ENCODE peak calls at places on chromosomes 1 and 21, in ten cellular contexts. One of them, this sample, is unnamed.

GRCh38 chr1:231420299-231420958 is 1.7 kb downstream of the EGLN1 start:
- DNase-seq in tibial artery: no peak
- DNase-seq in KBM-7: peak
- DNase-seq in CD4-positive, CD25-positive, alpha-beta regulatory T cell: peak
- DNase-seq in T-cell: no peak
- DNase-seq in PC-9: peak
- DNase-seq in lung microvascular endothelial cell: peak
- DNase-seq in activated CD8-positive, alpha-beta T cell treated with anti-CD3 and anti-CD28 coated beads, Interleukin-2, amount 10 ng/mL, durations not matched to agents 7 days and 5 days: no peak
- DNase-seq in breast epithelium: no peak
- DNase-seq in AG10803: peak
- DNase-seq in this sample: peak

GRCh38 chr1:77275194-77275593 is 6.6 kb upstream of the AK5 start:
- DNase-seq in CD4-positive, CD25-positive, alpha-beta regulatory T cell: no peak
- DNase-seq in KBM-7: no peak
- DNase-seq in tibial artery: no peak
- DNase-seq in breast epithelium: no peak
- DNase-seq in AG10803: no peak
- DNase-seq in activated CD8-positive, alpha-beta T cell treated with anti-CD3 and anti-CD28 coated beads, Interleukin-2, amount 10 ng/mL, durations not matched to agents 7 days and 5 days: no peak
- DNase-seq in PC-9: no peak
- DNase-seq in T-cell: no peak
- DNase-seq in lung microvascular endothelial cell: no peak
- DNase-seq in this sample: no peak

GRCh38 chr1:180210008-180210555 is 20.0 kb upstream of the LHX4 start:
- DNase-seq in tibial artery: no peak
- DNase-seq in lung microvascular endothelial cell: no peak
- DNase-seq in CD4-positive, CD25-positive, alpha-beta regulatory T cell: no peak
- DNase-seq in activated CD8-positive, alpha-beta T cell treated with anti-CD3 and anti-CD28 coated beads, Interleukin-2, amount 10 ng/mL, durations not matched to agents 7 days and 5 days: no peak
- DNase-seq in AG10803: no peak
- DNase-seq in KBM-7: no peak
- DNase-seq in breast epithelium: no peak
- DNase-seq in PC-9: no peak
- DNase-seq in T-cell: no peak
- DNase-seq in this sample: no peak

GRCh38 chr1:225451840-225452515 is 24.1 kb upstream of the LBR start:
- DNase-seq in tibial artery: peak
- DNase-seq in lung microvascular endothelial cell: no peak
- DNase-seq in CD4-positive, CD25-positive, alpha-beta regulatory T cell: no peak
- DNase-seq in KBM-7: no peak
- DNase-seq in breast epithelium: no peak
- DNase-seq in T-cell: no peak
- DNase-seq in activated CD8-positive, alpha-beta T cell treated with anti-CD3 and anti-CD28 coated beads, Interleukin-2, amount 10 ng/mL, durations not matched to agents 7 days and 5 days: no peak
- DNase-seq in PC-9: no peak
- DNase-seq in AG10803: no peak
- DNase-seq in this sample: no peak

GRCh38 chr1:152457071-152457470 is 43.0 kb upstream of the CRNN start:
- DNase-seq in PC-9: no peak
- DNase-seq in activated CD8-positive, alpha-beta T cell treated with anti-CD3 and anti-CD28 coated beads, Interleukin-2, amount 10 ng/mL, durations not matched to agents 7 days and 5 days: no peak
- DNase-seq in AG10803: no peak
- DNase-seq in KBM-7: no peak
- DNase-seq in breast epithelium: no peak
- DNase-seq in T-cell: no peak
- DNase-seq in lung microvascular endothelial cell: no peak
- DNase-seq in tibial artery: no peak
- DNase-seq in CD4-positive, CD25-positive, alpha-beta regulatory T cell: no peak
- DNase-seq in this sample: no peak

GRCh38 chr21:31665397-31665796 is 5.9 kb downstream of the SOD1 start:
- DNase-seq in PC-9: no peak
- DNase-seq in CD4-positive, CD25-positive, alpha-beta regulatory T cell: peak
- DNase-seq in T-cell: peak
- DNase-seq in lung microvascular endothelial cell: no peak
- DNase-seq in KBM-7: peak
- DNase-seq in AG10803: no peak
- DNase-seq in breast epithelium: no peak
- DNase-seq in tibial artery: no peak
- DNase-seq in activated CD8-positive, alpha-beta T cell treated with anti-CD3 and anti-CD28 coated beads, Interleukin-2, amount 10 ng/mL, durations not matched to agents 7 days and 5 days: peak
- DNase-seq in this sample: peak

GRCh38 chr1:1302006-1302430 is 5.7 kb downstream of the ACAP3 start:
- DNase-seq in T-cell: no peak
- DNase-seq in breast epithelium: no peak
- DNase-seq in activated CD8-positive, alpha-beta T cell treated with anti-CD3 and anti-CD28 coated beads, Interleukin-2, amount 10 ng/mL, durations not matched to agents 7 days and 5 days: no peak
- DNase-seq in lung microvascular endothelial cell: no peak
- DNase-seq in PC-9: no peak
- DNase-seq in AG10803: no peak
- DNase-seq in tibial artery: no peak
- DNase-seq in KBM-7: peak
- DNase-seq in CD4-positive, CD25-positive, alpha-beta regulatory T cell: no peak
- DNase-seq in this sample: no peak

GRCh38 chr1:95640746-95641145 is 406.7 kb downstream of the RWDD3 start:
- DNase-seq in breast epithelium: peak
- DNase-seq in PC-9: no peak
- DNase-seq in lung microvascular endothelial cell: peak
- DNase-seq in CD4-positive, CD25-positive, alpha-beta regulatory T cell: no peak
- DNase-seq in tibial artery: no peak
- DNase-seq in KBM-7: no peak
- DNase-seq in AG10803: no peak
- DNase-seq in T-cell: no peak
- DNase-seq in activated CD8-positive, alpha-beta T cell treated with anti-CD3 and anti-CD28 coated beads, Interleukin-2, amount 10 ng/mL, durations not matched to agents 7 days and 5 days: no peak
- DNase-seq in this sample: no peak

GRCh38 chr1:173475564-173476196 is 1.5 kb upstream of the PRDX6 start:
- DNase-seq in CD4-positive, CD25-positive, alpha-beta regulatory T cell: peak
- DNase-seq in activated CD8-positive, alpha-beta T cell treated with anti-CD3 and anti-CD28 coated beads, Interleukin-2, amount 10 ng/mL, durations not matched to agents 7 days and 5 days: peak
- DNase-seq in PC-9: peak
- DNase-seq in lung microvascular endothelial cell: peak
- DNase-seq in T-cell: no peak
- DNase-seq in tibial artery: no peak
- DNase-seq in KBM-7: no peak
- DNase-seq in AG10803: peak
- DNase-seq in breast epithelium: no peak
- DNase-seq in this sample: peak

GRCh38 chr1:188365874-188366273 is 1537.1 kb downstream of the PLA2G4A start:
- DNase-seq in CD4-positive, CD25-positive, alpha-beta regulatory T cell: no peak
- DNase-seq in breast epithelium: no peak
- DNase-seq in T-cell: no peak
- DNase-seq in lung microvascular endothelial cell: no peak
- DNase-seq in PC-9: no peak
- DNase-seq in tibial artery: no peak
- DNase-seq in activated CD8-positive, alpha-beta T cell treated with anti-CD3 and anti-CD28 coated beads, Interleukin-2, amount 10 ng/mL, durations not matched to agents 7 days and 5 days: no peak
- DNase-seq in KBM-7: no peak
- DNase-seq in AG10803: no peak
- DNase-seq in this sample: no peak

GRCh38 chr1:98387701-98388100 is 273.8 kb upstream of the SNX7 start:
- DNase-seq in AG10803: no peak
- DNase-seq in lung microvascular endothelial cell: no peak
- DNase-seq in PC-9: no peak
- DNase-seq in activated CD8-positive, alpha-beta T cell treated with anti-CD3 and anti-CD28 coated beads, Interleukin-2, amount 10 ng/mL, durations not matched to agents 7 days and 5 days: no peak
- DNase-seq in breast epithelium: no peak
- DNase-seq in CD4-positive, CD25-positive, alpha-beta regulatory T cell: no peak
- DNase-seq in T-cell: no peak
- DNase-seq in tibial artery: no peak
- DNase-seq in KBM-7: no peak
- DNase-seq in this sample: no peak

GRCh38 chr1:235918032-235918431 is 51.3 kb upstream of the LYST start:
- DNase-seq in T-cell: no peak
- DNase-seq in AG10803: no peak
- DNase-seq in activated CD8-positive, alpha-beta T cell treated with anti-CD3 and anti-CD28 coated beads, Interleukin-2, amount 10 ng/mL, durations not matched to agents 7 days and 5 days: no peak
- DNase-seq in lung microvascular endothelial cell: no peak
- DNase-seq in KBM-7: no peak
- DNase-seq in tibial artery: no peak
- DNase-seq in CD4-positive, CD25-positive, alpha-beta regulatory T cell: no peak
- DNase-seq in PC-9: no peak
- DNase-seq in breast epithelium: no peak
- DNase-seq in this sample: no peak

GRCh38 chr1:19067187-19067911 is 110.9 kb upstream of the IFFO2 start:
- DNase-seq in PC-9: peak
- DNase-seq in AG10803: no peak
- DNase-seq in activated CD8-positive, alpha-beta T cell treated with anti-CD3 and anti-CD28 coated beads, Interleukin-2, amount 10 ng/mL, durations not matched to agents 7 days and 5 days: no peak
- DNase-seq in breast epithelium: no peak
- DNase-seq in tibial artery: no peak
- DNase-seq in lung microvascular endothelial cell: no peak
- DNase-seq in CD4-positive, CD25-positive, alpha-beta regulatory T cell: no peak
- DNase-seq in T-cell: no peak
- DNase-seq in KBM-7: no peak
- DNase-seq in this sample: no peak

GRCh38 chr1:195637474-195637873 is 970.8 kb downstream of the KCNT2 start:
- DNase-seq in lung microvascular endothelial cell: no peak
- DNase-seq in activated CD8-positive, alpha-beta T cell treated with anti-CD3 and anti-CD28 coated beads, Interleukin-2, amount 10 ng/mL, durations not matched to agents 7 days and 5 days: no peak
- DNase-seq in KBM-7: no peak
- DNase-seq in breast epithelium: no peak
- DNase-seq in CD4-positive, CD25-positive, alpha-beta regulatory T cell: no peak
- DNase-seq in PC-9: no peak
- DNase-seq in tibial artery: no peak
- DNase-seq in AG10803: no peak
- DNase-seq in T-cell: no peak
- DNase-seq in this sample: no peak

GRCh38 chr1:167440776-167441175 is 77.6 kb downstream of the CD247 start:
- DNase-seq in KBM-7: no peak
- DNase-seq in PC-9: no peak
- DNase-seq in tibial artery: no peak
- DNase-seq in lung microvascular endothelial cell: no peak
- DNase-seq in activated CD8-positive, alpha-beta T cell treated with anti-CD3 and anti-CD28 coated beads, Interleukin-2, amount 10 ng/mL, durations not matched to agents 7 days and 5 days: peak
- DNase-seq in breast epithelium: no peak
- DNase-seq in AG10803: no peak
- DNase-seq in T-cell: no peak
- DNase-seq in CD4-positive, CD25-positive, alpha-beta regulatory T cell: no peak
- DNase-seq in this sample: no peak

GRCh38 chr1:163706915-163707314 is 385.2 kb downstream of the NUF2 start:
- DNase-seq in CD4-positive, CD25-positive, alpha-beta regulatory T cell: no peak
- DNase-seq in lung microvascular endothelial cell: peak
- DNase-seq in PC-9: no peak
- DNase-seq in AG10803: no peak
- DNase-seq in KBM-7: peak
- DNase-seq in T-cell: no peak
- DNase-seq in activated CD8-positive, alpha-beta T cell treated with anti-CD3 and anti-CD28 coated beads, Interleukin-2, amount 10 ng/mL, durations not matched to agents 7 days and 5 days: no peak
- DNase-seq in breast epithelium: no peak
- DNase-seq in tibial artery: no peak
- DNase-seq in this sample: peak

GRCh38 chr1:43256675-43257570 is 12.9 kb upstream of the TMEM125 start:
- DNase-seq in KBM-7: no peak
- DNase-seq in activated CD8-positive, alpha-beta T cell treated with anti-CD3 and anti-CD28 coated beads, Interleukin-2, amount 10 ng/mL, durations not matched to agents 7 days and 5 days: no peak
- DNase-seq in AG10803: no peak
- DNase-seq in tibial artery: no peak
- DNase-seq in lung microvascular endothelial cell: no peak
- DNase-seq in T-cell: no peak
- DNase-seq in breast epithelium: peak
- DNase-seq in CD4-positive, CD25-positive, alpha-beta regulatory T cell: no peak
- DNase-seq in PC-9: peak
- DNase-seq in this sample: no peak

GRCh38 chr1:194184974-194185373 is 998.6 kb upstream of the B3GALT2 start:
- DNase-seq in lung microvascular endothelial cell: no peak
- DNase-seq in activated CD8-positive, alpha-beta T cell treated with anti-CD3 and anti-CD28 coated beads, Interleukin-2, amount 10 ng/mL, durations not matched to agents 7 days and 5 days: no peak
- DNase-seq in KBM-7: no peak
- DNase-seq in CD4-positive, CD25-positive, alpha-beta regulatory T cell: no peak
- DNase-seq in T-cell: no peak
- DNase-seq in PC-9: no peak
- DNase-seq in breast epithelium: no peak
- DNase-seq in tibial artery: no peak
- DNase-seq in AG10803: no peak
- DNase-seq in this sample: no peak

GRCh38 chr1:150513275-150513885 is 2.2 kb upstream of the FALEC start:
- DNase-seq in PC-9: no peak
- DNase-seq in breast epithelium: no peak
- DNase-seq in CD4-positive, CD25-positive, alpha-beta regulatory T cell: no peak
- DNase-seq in lung microvascular endothelial cell: no peak
- DNase-seq in T-cell: no peak
- DNase-seq in activated CD8-positive, alpha-beta T cell treated with anti-CD3 and anti-CD28 coated beads, Interleukin-2, amount 10 ng/mL, durations not matched to agents 7 days and 5 days: no peak
- DNase-seq in KBM-7: no peak
- DNase-seq in AG10803: peak
- DNase-seq in tibial artery: no peak
- DNase-seq in this sample: no peak

GRCh38 chr1:11484321-11484655 is 5.3 kb downstream of the DISP3 start:
- DNase-seq in T-cell: no peak
- DNase-seq in lung microvascular endothelial cell: no peak
- DNase-seq in PC-9: no peak
- DNase-seq in AG10803: no peak
- DNase-seq in CD4-positive, CD25-positive, alpha-beta regulatory T cell: no peak
- DNase-seq in KBM-7: no peak
- DNase-seq in activated CD8-positive, alpha-beta T cell treated with anti-CD3 and anti-CD28 coated beads, Interleukin-2, amount 10 ng/mL, durations not matched to agents 7 days and 5 days: no peak
- DNase-seq in breast epithelium: no peak
- DNase-seq in tibial artery: no peak
- DNase-seq in this sample: no peak

GRCh38 chr1:16617101-16617727 is 3.9 kb upstream of the NBPF1 start:
- DNase-seq in tibial artery: no peak
- DNase-seq in T-cell: no peak
- DNase-seq in lung microvascular endothelial cell: no peak
- DNase-seq in AG10803: no peak
- DNase-seq in breast epithelium: peak
- DNase-seq in PC-9: peak
- DNase-seq in CD4-positive, CD25-positive, alpha-beta regulatory T cell: no peak
- DNase-seq in activated CD8-positive, alpha-beta T cell treated with anti-CD3 and anti-CD28 coated beads, Interleukin-2, amount 10 ng/mL, durations not matched to agents 7 days and 5 days: peak
- DNase-seq in KBM-7: no peak
- DNase-seq in this sample: no peak

GRCh38 chr21:24939288-24939687 is 668.0 kb downstream of the MRPL39 start:
- DNase-seq in AG10803: no peak
- DNase-seq in KBM-7: no peak
- DNase-seq in T-cell: no peak
- DNase-seq in breast epithelium: no peak
- DNase-seq in CD4-positive, CD25-positive, alpha-beta regulatory T cell: no peak
- DNase-seq in PC-9: no peak
- DNase-seq in tibial artery: no peak
- DNase-seq in lung microvascular endothelial cell: no peak
- DNase-seq in activated CD8-positive, alpha-beta T cell treated with anti-CD3 and anti-CD28 coated beads, Interleukin-2, amount 10 ng/mL, durations not matched to agents 7 days and 5 days: no peak
- DNase-seq in this sample: no peak

GRCh38 chr1:227805606-227806197 is 9.8 kb upstream of the PRSS38 start:
- DNase-seq in activated CD8-positive, alpha-beta T cell treated with anti-CD3 and anti-CD28 coated beads, Interleukin-2, amount 10 ng/mL, durations not matched to agents 7 days and 5 days: no peak
- DNase-seq in lung microvascular endothelial cell: peak
- DNase-seq in AG10803: peak
- DNase-seq in KBM-7: no peak
- DNase-seq in PC-9: peak
- DNase-seq in T-cell: no peak
- DNase-seq in CD4-positive, CD25-positive, alpha-beta regulatory T cell: no peak
- DNase-seq in breast epithelium: no peak
- DNase-seq in tibial artery: no peak
- DNase-seq in this sample: no peak

GRCh38 chr1:3611170-3612019 is at the start of gene MEGF6:
- DNase-seq in breast epithelium: peak
- DNase-seq in tibial artery: no peak
- DNase-seq in CD4-positive, CD25-positive, alpha-beta regulatory T cell: no peak
- DNase-seq in KBM-7: peak
- DNase-seq in AG10803: no peak
- DNase-seq in PC-9: peak
- DNase-seq in activated CD8-positive, alpha-beta T cell treated with anti-CD3 and anti-CD28 coated beads, Interleukin-2, amount 10 ng/mL, durations not matched to agents 7 days and 5 days: peak
- DNase-seq in T-cell: peak
- DNase-seq in lung microvascular endothelial cell: no peak
- DNase-seq in this sample: peak

GRCh38 chr1:199747984-199748383 is 279.5 kb upstream of the NR5A2 start:
- DNase-seq in breast epithelium: no peak
- DNase-seq in tibial artery: no peak
- DNase-seq in KBM-7: no peak
- DNase-seq in PC-9: no peak
- DNase-seq in AG10803: no peak
- DNase-seq in T-cell: no peak
- DNase-seq in activated CD8-positive, alpha-beta T cell treated with anti-CD3 and anti-CD28 coated beads, Interleukin-2, amount 10 ng/mL, durations not matched to agents 7 days and 5 days: no peak
- DNase-seq in CD4-positive, CD25-positive, alpha-beta regulatory T cell: no peak
- DNase-seq in lung microvascular endothelial cell: no peak
- DNase-seq in this sample: no peak

GRCh38 chr1:245877976-245878375 is 629.1 kb downstream of the SMYD3 start:
- DNase-seq in activated CD8-positive, alpha-beta T cell treated with anti-CD3 and anti-CD28 coated beads, Interleukin-2, amount 10 ng/mL, durations not matched to agents 7 days and 5 days: no peak
- DNase-seq in lung microvascular endothelial cell: peak
- DNase-seq in T-cell: no peak
- DNase-seq in PC-9: no peak
- DNase-seq in breast epithelium: no peak
- DNase-seq in tibial artery: no peak
- DNase-seq in CD4-positive, CD25-positive, alpha-beta regulatory T cell: no peak
- DNase-seq in AG10803: no peak
- DNase-seq in KBM-7: no peak
- DNase-seq in this sample: no peak

GRCh38 chr1:205270271-205270670 is 42.5 kb downstream of the TMCC2 start:
- DNase-seq in activated CD8-positive, alpha-beta T cell treated with anti-CD3 and anti-CD28 coated beads, Interleukin-2, amount 10 ng/mL, durations not matched to agents 7 days and 5 days: no peak
- DNase-seq in PC-9: no peak
- DNase-seq in CD4-positive, CD25-positive, alpha-beta regulatory T cell: no peak
- DNase-seq in lung microvascular endothelial cell: no peak
- DNase-seq in AG10803: no peak
- DNase-seq in tibial artery: no peak
- DNase-seq in KBM-7: no peak
- DNase-seq in breast epithelium: no peak
- DNase-seq in T-cell: no peak
- DNase-seq in this sample: no peak

GRCh38 chr1:190029441-190029840 is 448.2 kb downstream of the BRINP3 start:
- DNase-seq in AG10803: no peak
- DNase-seq in CD4-positive, CD25-positive, alpha-beta regulatory T cell: no peak
- DNase-seq in lung microvascular endothelial cell: no peak
- DNase-seq in tibial artery: no peak
- DNase-seq in breast epithelium: no peak
- DNase-seq in KBM-7: no peak
- DNase-seq in T-cell: no peak
- DNase-seq in activated CD8-positive, alpha-beta T cell treated with anti-CD3 and anti-CD28 coated beads, Interleukin-2, amount 10 ng/mL, durations not matched to agents 7 days and 5 days: no peak
- DNase-seq in PC-9: no peak
- DNase-seq in this sample: no peak

This sample was measured in NB4.